ENCODE peak calls at places on chromosomes 2 and 18, in ten cellular contexts. One of them, this sample, is unnamed.

GRCh38 chr2:151556121-151556520 is 146.4 kb downstream of the RIF1 start:
- DNase-seq in heart left ventricle: no peak
- DNase-seq in GM12878: no peak
- DNase-seq in stomach: no peak
- DNase-seq in GM12892: no peak
- DNase-seq in erythroblast: no peak
- DNase-seq in A549: no peak
- DNase-seq in Peyer's patch: no peak
- DNase-seq in uterus: no peak
- DNase-seq in adrenal gland: no peak
- DNase-seq in this sample: no peak

GRCh38 chr2:157899125-157899839 is 23.2 kb upstream of the ACVR1 start:
- DNase-seq in GM12878: no peak
- DNase-seq in GM12892: no peak
- DNase-seq in uterus: no peak
- DNase-seq in Peyer's patch: no peak
- DNase-seq in heart left ventricle: no peak
- DNase-seq in A549: no peak
- DNase-seq in erythroblast: no peak
- DNase-seq in adrenal gland: no peak
- DNase-seq in stomach: no peak
- DNase-seq in this sample: no peak

GRCh38 chr2:26327291-26328272 is 18.4 kb upstream of the SELENOI start:
- DNase-seq in GM12892: no peak
- DNase-seq in stomach: no peak
- DNase-seq in Peyer's patch: no peak
- DNase-seq in erythroblast: no peak
- DNase-seq in A549: no peak
- DNase-seq in GM12878: no peak
- DNase-seq in uterus: no peak
- DNase-seq in adrenal gland: no peak
- DNase-seq in heart left ventricle: no peak
- DNase-seq in this sample: no peak

GRCh38 chr2:108987111-108987510 is 1.9 kb downstream of the EDAR start:
- DNase-seq in uterus: no peak
- DNase-seq in GM12878: no peak
- DNase-seq in Peyer's patch: no peak
- DNase-seq in A549: no peak
- DNase-seq in stomach: no peak
- DNase-seq in adrenal gland: no peak
- DNase-seq in GM12892: no peak
- DNase-seq in heart left ventricle: no peak
- DNase-seq in erythroblast: no peak
- DNase-seq in this sample: no peak

GRCh38 chr2:143226714-143227541 is 97.7 kb downstream of the ARHGAP15 start:
- DNase-seq in GM12892: no peak
- DNase-seq in stomach: no peak
- DNase-seq in GM12878: no peak
- DNase-seq in erythroblast: no peak
- DNase-seq in uterus: no peak
- DNase-seq in heart left ventricle: no peak
- DNase-seq in A549: no peak
- DNase-seq in adrenal gland: no peak
- DNase-seq in Peyer's patch: no peak
- DNase-seq in this sample: no peak

GRCh38 chr2:47008381-47009280 is 93.0 kb upstream of the MCFD2 start:
- DNase-seq in GM12892: no peak
- DNase-seq in adrenal gland: peak; percentile 95
- DNase-seq in erythroblast: no peak
- DNase-seq in stomach: no peak
- DNase-seq in heart left ventricle: peak; percentile 84
- DNase-seq in GM12878: no peak
- DNase-seq in A549: no peak
- DNase-seq in Peyer's patch: no peak
- DNase-seq in uterus: peak; percentile 64
- DNase-seq in this sample: no peak

GRCh38 chr2:99936065-99936464 is 206.3 kb downstream of the AFF3 start:
- DNase-seq in erythroblast: no peak
- DNase-seq in uterus: no peak
- DNase-seq in GM12892: no peak
- DNase-seq in stomach: no peak
- DNase-seq in adrenal gland: no peak
- DNase-seq in Peyer's patch: no peak
- DNase-seq in A549: no peak
- DNase-seq in heart left ventricle: no peak
- DNase-seq in GM12878: no peak
- DNase-seq in this sample: no peak

GRCh38 chr2:220949476-220949875 is 622.6 kb downstream of the EPHA4 start:
- DNase-seq in adrenal gland: no peak
- DNase-seq in GM12878: no peak
- DNase-seq in erythroblast: no peak
- DNase-seq in heart left ventricle: no peak
- DNase-seq in Peyer's patch: no peak
- DNase-seq in uterus: no peak
- DNase-seq in GM12892: no peak
- DNase-seq in A549: no peak
- DNase-seq in stomach: no peak
- DNase-seq in this sample: no peak

GRCh38 chr2:62147610-62148301 is 48.2 kb upstream of the B3GNT2 start:
- DNase-seq in adrenal gland: no peak
- DNase-seq in GM12892: no peak
- DNase-seq in erythroblast: no peak
- DNase-seq in A549: no peak
- DNase-seq in GM12878: no peak
- DNase-seq in uterus: no peak
- DNase-seq in heart left ventricle: no peak
- DNase-seq in Peyer's patch: no peak
- DNase-seq in stomach: no peak
- DNase-seq in this sample: no peak

GRCh38 chr2:238286551-238286950 is 1.9 kb downstream of the PER2 start:
- DNase-seq in erythroblast: peak; percentile 11
- DNase-seq in adrenal gland: peak; percentile 94
- DNase-seq in heart left ventricle: peak; percentile 71
- DNase-seq in GM12892: no peak
- DNase-seq in stomach: peak; percentile 85
- DNase-seq in uterus: peak; percentile 70
- DNase-seq in A549: no peak
- DNase-seq in GM12878: no peak
- DNase-seq in Peyer's patch: peak; percentile 62
- DNase-seq in this sample: peak; percentile 82
- TF ChIP-seq POLR2A in erythroblast: no peak
- TF ChIP-seq POLR2A in adrenal gland: peak; percentile 50
- TF ChIP-seq POLR2A in heart left ventricle: no peak
- TF ChIP-seq POLR2A in GM12892: no peak
- TF ChIP-seq POLR2A in stomach: no peak
- TF ChIP-seq POLR2A in uterus: peak; percentile 15
- TF ChIP-seq POLR2A in A549: no peak
- TF ChIP-seq POLR2A in GM12878: no peak
- TF ChIP-seq POLR2A in Peyer's patch: no peak
- TF ChIP-seq POLR2A in this sample: peak; percentile 25

DNA sequence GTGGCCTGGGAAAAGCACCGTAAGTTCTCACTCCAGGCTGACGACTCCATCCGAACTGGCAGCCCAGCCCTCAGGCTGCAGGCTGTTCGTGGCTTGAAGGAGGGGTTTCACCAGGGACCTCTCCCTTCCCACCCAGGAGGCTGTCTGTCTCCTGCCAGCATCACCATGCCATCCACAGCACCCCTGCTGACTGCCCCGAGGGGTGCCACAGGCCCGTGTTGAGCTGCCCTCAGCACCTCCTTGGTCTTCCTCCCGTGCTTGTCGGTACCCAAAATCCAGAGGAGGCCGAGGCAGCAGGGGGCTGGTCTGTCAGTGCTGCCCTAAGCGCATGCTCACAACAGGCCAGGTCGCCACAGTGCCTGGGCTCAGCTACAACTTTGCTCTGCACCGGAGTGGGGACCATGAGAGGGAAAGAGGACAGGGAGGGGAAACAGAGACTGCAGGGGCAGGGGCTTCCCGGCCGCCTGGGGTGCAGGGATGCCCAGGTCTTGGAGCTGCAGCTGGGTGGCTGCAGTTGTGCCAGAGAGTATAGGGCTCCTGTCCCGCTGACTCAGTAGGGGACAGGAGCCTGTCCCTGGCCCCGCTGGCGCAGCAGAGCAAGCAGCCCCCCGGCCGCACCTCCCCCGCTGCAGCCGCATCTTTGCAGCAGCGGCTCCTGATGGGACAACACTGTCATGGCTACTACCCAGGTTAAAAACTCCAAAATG is 963.7 kb upstream of the CRIM1 start:
- DNase-seq in heart left ventricle: no peak
- DNase-seq in erythroblast: no peak
- DNase-seq in GM12878: no peak
- DNase-seq in uterus: no peak
- DNase-seq in A549: no peak
- DNase-seq in Peyer's patch: no peak
- DNase-seq in stomach: no peak
- DNase-seq in adrenal gland: no peak
- DNase-seq in GM12892: no peak
- DNase-seq in this sample: no peak
- TF ChIP-seq POLR2A in heart left ventricle: no peak
- TF ChIP-seq POLR2A in erythroblast: no peak
- TF ChIP-seq POLR2A in GM12878: no peak
- TF ChIP-seq POLR2A in uterus: no peak
- TF ChIP-seq POLR2A in A549: no peak
- TF ChIP-seq POLR2A in Peyer's patch: no peak
- TF ChIP-seq POLR2A in stomach: no peak
- TF ChIP-seq POLR2A in adrenal gland: no peak
- TF ChIP-seq POLR2A in GM12892: no peak
- TF ChIP-seq POLR2A in this sample: no peak

GRCh38 chr18:49371073-49371472 is 89.4 kb downstream of the DYM start:
- DNase-seq in A549: no peak
- DNase-seq in GM12878: no peak
- DNase-seq in GM12892: no peak
- DNase-seq in stomach: no peak
- DNase-seq in Peyer's patch: no peak
- DNase-seq in uterus: no peak
- DNase-seq in erythroblast: no peak
- DNase-seq in heart left ventricle: no peak
- DNase-seq in adrenal gland: no peak
- DNase-seq in this sample: no peak

GRCh38 chr18:49364821-49365220 is 95.6 kb downstream of the DYM start:
- DNase-seq in uterus: no peak
- DNase-seq in adrenal gland: no peak
- DNase-seq in A549: no peak
- DNase-seq in GM12878: no peak
- DNase-seq in GM12892: no peak
- DNase-seq in stomach: no peak
- DNase-seq in Peyer's patch: no peak
- DNase-seq in erythroblast: no peak
- DNase-seq in heart left ventricle: no peak
- DNase-seq in this sample: no peak

GRCh38 chr18:49371786-49372185 is 88.7 kb downstream of the DYM start:
- DNase-seq in GM12892: no peak
- DNase-seq in uterus: no peak
- DNase-seq in Peyer's patch: no peak
- DNase-seq in GM12878: no peak
- DNase-seq in stomach: no peak
- DNase-seq in heart left ventricle: no peak
- DNase-seq in erythroblast: no peak
- DNase-seq in A549: no peak
- DNase-seq in adrenal gland: no peak
- DNase-seq in this sample: no peak

GRCh38 chr18:49368161-49368875 is 92.1 kb downstream of the DYM start:
- DNase-seq in GM12878: no peak
- DNase-seq in GM12892: no peak
- DNase-seq in uterus: no peak
- DNase-seq in heart left ventricle: no peak
- DNase-seq in adrenal gland: no peak
- DNase-seq in stomach: peak; percentile 50
- DNase-seq in erythroblast: no peak
- DNase-seq in A549: no peak
- DNase-seq in Peyer's patch: no peak
- DNase-seq in this sample: peak; percentile 66

DNA sequence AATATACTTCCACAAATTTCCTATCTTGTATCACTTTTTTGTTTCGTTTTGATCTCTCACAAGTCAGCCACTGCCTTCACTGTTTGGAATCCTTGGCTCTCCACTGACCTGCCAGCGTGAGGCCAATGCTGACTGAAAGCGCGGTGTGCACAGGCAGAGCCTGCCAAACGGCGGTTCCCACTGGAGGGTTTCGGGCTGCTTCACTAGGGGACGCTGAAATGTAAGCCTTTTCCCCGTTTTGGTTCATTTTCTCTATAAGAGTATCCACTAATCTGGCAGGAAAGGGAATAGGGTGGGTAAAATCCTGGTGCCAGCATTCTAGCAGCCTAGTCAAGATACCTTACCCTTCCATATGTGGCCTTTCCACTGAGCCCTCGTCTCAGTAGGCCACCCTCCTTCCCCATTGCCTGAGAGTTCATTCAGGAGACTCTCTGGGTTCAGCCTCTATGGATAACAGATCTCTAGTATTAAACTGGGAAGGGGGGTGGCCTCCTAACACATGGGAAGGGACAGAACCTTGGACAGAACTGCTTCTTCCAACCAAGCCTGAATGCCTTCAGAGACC is 91.5 kb downstream of the DYM start:
- DNase-seq in uterus: no peak
- DNase-seq in heart left ventricle: no peak
- DNase-seq in erythroblast: no peak
- DNase-seq in adrenal gland: no peak
- DNase-seq in stomach: peak; percentile 62
- DNase-seq in Peyer's patch: no peak
- DNase-seq in GM12878: no peak
- DNase-seq in GM12892: no peak
- DNase-seq in A549: no peak
- DNase-seq in this sample: peak; percentile 40
- TF ChIP-seq POLR2A in uterus: no peak
- TF ChIP-seq POLR2A in heart left ventricle: no peak
- TF ChIP-seq POLR2A in erythroblast: no peak
- TF ChIP-seq POLR2A in adrenal gland: peak; percentile 12
- TF ChIP-seq POLR2A in stomach: no peak
- TF ChIP-seq POLR2A in Peyer's patch: no peak
- TF ChIP-seq POLR2A in GM12878: no peak
- TF ChIP-seq POLR2A in GM12892: no peak
- TF ChIP-seq POLR2A in A549: no peak
- TF ChIP-seq POLR2A in this sample: no peak

DNA sequence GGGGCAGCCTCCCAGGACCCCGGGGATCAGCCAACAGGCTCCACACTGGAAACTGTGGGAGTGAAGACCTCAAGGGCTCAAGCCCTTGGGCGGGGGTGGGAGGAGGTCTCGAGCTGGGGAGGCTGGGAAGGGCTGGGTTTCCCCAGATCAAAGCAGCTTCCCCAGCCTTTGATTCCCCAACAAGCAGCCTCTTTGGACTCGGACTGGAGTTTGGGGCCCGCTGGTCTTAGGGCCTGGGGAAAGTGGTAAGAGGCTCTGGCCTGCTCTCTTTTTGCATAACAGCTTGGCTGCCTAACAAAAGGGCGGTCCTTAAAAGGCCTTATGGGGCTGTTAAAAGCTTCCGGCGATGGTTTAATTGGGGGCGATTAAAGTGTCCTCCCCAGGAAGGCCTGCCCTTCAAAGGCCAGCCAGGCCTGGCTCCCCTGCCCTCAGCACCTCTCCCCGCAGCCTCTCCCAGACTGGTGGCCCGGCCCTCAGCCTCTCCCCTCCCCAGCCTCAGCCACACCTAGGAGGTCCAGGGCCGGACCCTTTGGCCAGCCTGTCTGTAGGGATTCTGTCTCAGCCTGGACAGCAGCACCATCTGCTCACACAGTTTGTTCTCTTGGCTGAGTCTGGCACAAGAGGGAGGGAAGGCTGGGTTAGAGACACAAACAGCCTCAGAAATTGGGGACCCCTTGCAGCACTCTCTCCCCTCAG is 39.6 kb downstream of the ZFP36L2 start:
- DNase-seq in GM12892: no peak
- DNase-seq in adrenal gland: no peak
- DNase-seq in A549: no peak
- DNase-seq in Peyer's patch: peak; percentile 73
- DNase-seq in stomach: no peak
- DNase-seq in heart left ventricle: no peak
- DNase-seq in erythroblast: no peak
- DNase-seq in GM12878: no peak
- DNase-seq in uterus: peak; percentile 72
- DNase-seq in this sample: no peak
- TF ChIP-seq POLR2A in GM12892: no peak
- TF ChIP-seq POLR2A in adrenal gland: no peak
- TF ChIP-seq POLR2A in A549: no peak
- TF ChIP-seq POLR2A in Peyer's patch: no peak
- TF ChIP-seq POLR2A in stomach: no peak
- TF ChIP-seq POLR2A in heart left ventricle: no peak
- TF ChIP-seq POLR2A in erythroblast: no peak
- TF ChIP-seq POLR2A in GM12878: no peak
- TF ChIP-seq POLR2A in uterus: no peak
- TF ChIP-seq POLR2A in this sample: no peak